ENCODE peak calls at places on chromosomes 2 and 18, in six cellular contexts. One of them, this sample, is unnamed.

GRCh38 chr18:58581265-58581664 is 47.6 kb downstream of the ALPK2 start:
- DNase-seq in fibroblast of pulmonary artery: peak
- DNase-seq in Panc1: no peak
- DNase-seq in foreskin fibroblast: peak
- DNase-seq in mesothelial cell of epicardium: no peak
- DNase-seq in BJ: peak
- DNase-seq in this sample: peak

GRCh38 chr2:42404666-42405065 is 43.6 kb upstream of the COX7A2L start:
- DNase-seq in fibroblast of pulmonary artery: no peak
- DNase-seq in BJ: no peak
- DNase-seq in mesothelial cell of epicardium: no peak
- DNase-seq in Panc1: no peak
- DNase-seq in foreskin fibroblast: no peak
- DNase-seq in this sample: no peak

GRCh38 chr2:218218409-218219185 is 1.6 kb downstream of the ARPC2 start:
- DNase-seq in Panc1: no peak
- DNase-seq in BJ: no peak
- DNase-seq in foreskin fibroblast: peak
- DNase-seq in mesothelial cell of epicardium: no peak
- DNase-seq in fibroblast of pulmonary artery: no peak
- DNase-seq in this sample: peak

GRCh38 chr2:55779459-55780421 is 86.1 kb upstream of the PNPT1 start:
- DNase-seq in foreskin fibroblast: peak
- DNase-seq in BJ: peak
- DNase-seq in Panc1: peak
- DNase-seq in mesothelial cell of epicardium: no peak
- DNase-seq in fibroblast of pulmonary artery: peak
- DNase-seq in this sample: peak

GRCh38 chr2:1632006-1632348 is 112.3 kb downstream of the PXDN start:
- DNase-seq in fibroblast of pulmonary artery: peak
- DNase-seq in Panc1: peak
- DNase-seq in foreskin fibroblast: peak
- DNase-seq in BJ: peak
- DNase-seq in mesothelial cell of epicardium: no peak
- DNase-seq in this sample: peak

GRCh38 chr2:41872646-41873045 is 175.2 kb upstream of the PKDCC start:
- DNase-seq in foreskin fibroblast: no peak
- DNase-seq in fibroblast of pulmonary artery: peak
- DNase-seq in mesothelial cell of epicardium: no peak
- DNase-seq in BJ: no peak
- DNase-seq in Panc1: no peak
- DNase-seq in this sample: no peak

GRCh38 chr18:40670991-40671390 is 1284.0 kb upstream of the PIK3C3 start:
- DNase-seq in mesothelial cell of epicardium: no peak
- DNase-seq in Panc1: no peak
- DNase-seq in fibroblast of pulmonary artery: no peak
- DNase-seq in foreskin fibroblast: no peak
- DNase-seq in BJ: no peak
- DNase-seq in this sample: no peak

GRCh38 chr2:112880081-112880531 is 30.9 kb upstream of the IL37 start:
- DNase-seq in fibroblast of pulmonary artery: peak
- DNase-seq in Panc1: no peak
- DNase-seq in mesothelial cell of epicardium: no peak
- DNase-seq in foreskin fibroblast: peak
- DNase-seq in BJ: no peak
- DNase-seq in this sample: peak

GRCh38 chr18:35376393-35376741 is 770 bp downstream of the ZNF396 start:
- DNase-seq in fibroblast of pulmonary artery: no peak
- DNase-seq in mesothelial cell of epicardium: no peak
- DNase-seq in BJ: no peak
- DNase-seq in foreskin fibroblast: no peak
- DNase-seq in Panc1: no peak
- DNase-seq in this sample: no peak

GRCh38 chr2:132489150-132489549 is 72.5 kb downstream of the GPR39 start:
- DNase-seq in BJ: no peak
- DNase-seq in mesothelial cell of epicardium: peak
- DNase-seq in fibroblast of pulmonary artery: peak
- DNase-seq in foreskin fibroblast: peak
- DNase-seq in Panc1: no peak
- DNase-seq in this sample: peak

GRCh38 chr2:9260411-9261037 is 53.9 kb downstream of the ASAP2 start:
- DNase-seq in BJ: no peak
- DNase-seq in mesothelial cell of epicardium: no peak
- DNase-seq in foreskin fibroblast: no peak
- DNase-seq in Panc1: no peak
- DNase-seq in fibroblast of pulmonary artery: peak
- DNase-seq in this sample: no peak

GRCh38 chr2:108637304-108637669 is 82.0 kb upstream of the RANBP2 start:
- DNase-seq in fibroblast of pulmonary artery: peak
- DNase-seq in foreskin fibroblast: peak
- DNase-seq in Panc1: no peak
- DNase-seq in BJ: peak
- DNase-seq in mesothelial cell of epicardium: no peak
- DNase-seq in this sample: peak

GRCh38 chr2:241014224-241014623 is 15.8 kb downstream of the SNED1 start:
- DNase-seq in BJ: no peak
- DNase-seq in foreskin fibroblast: no peak
- DNase-seq in mesothelial cell of epicardium: no peak
- DNase-seq in Panc1: no peak
- DNase-seq in fibroblast of pulmonary artery: no peak
- DNase-seq in this sample: no peak

GRCh38 chr2:10515887-10516286 is 67.8 kb upstream of the ODC1 start:
- DNase-seq in mesothelial cell of epicardium: no peak
- DNase-seq in fibroblast of pulmonary artery: no peak
- DNase-seq in Panc1: no peak
- DNase-seq in foreskin fibroblast: no peak
- DNase-seq in BJ: no peak
- DNase-seq in this sample: no peak

GRCh38 chr2:163682695-163683094 is 53.1 kb downstream of the FIGN start:
- DNase-seq in BJ: no peak
- DNase-seq in fibroblast of pulmonary artery: peak
- DNase-seq in mesothelial cell of epicardium: no peak
- DNase-seq in Panc1: no peak
- DNase-seq in foreskin fibroblast: peak
- DNase-seq in this sample: peak
- TF ChIP-seq CTCF in BJ: peak
- TF ChIP-seq CTCF in fibroblast of pulmonary artery: peak
- TF ChIP-seq CTCF in mesothelial cell of epicardium: no peak
- TF ChIP-seq CTCF in Panc1: no peak
- TF ChIP-seq CTCF in foreskin fibroblast: peak
- TF ChIP-seq CTCF in this sample: no peak

GRCh38 chr2:33215299-33215698 is 261.1 kb upstream of the RASGRP3 start:
- DNase-seq in mesothelial cell of epicardium: no peak
- DNase-seq in foreskin fibroblast: peak
- DNase-seq in Panc1: no peak
- DNase-seq in fibroblast of pulmonary artery: peak
- DNase-seq in BJ: peak
- DNase-seq in this sample: peak
- TF ChIP-seq CTCF in mesothelial cell of epicardium: no peak
- TF ChIP-seq CTCF in foreskin fibroblast: no peak
- TF ChIP-seq CTCF in Panc1: no peak
- TF ChIP-seq CTCF in fibroblast of pulmonary artery: no peak
- TF ChIP-seq CTCF in BJ: no peak
- TF ChIP-seq CTCF in this sample: no peak

GRCh38 chr2:171687287-171688128 is at the start of gene DYNC1I2:
- DNase-seq in fibroblast of pulmonary artery: peak
- DNase-seq in Panc1: peak
- DNase-seq in BJ: peak
- DNase-seq in mesothelial cell of epicardium: peak
- DNase-seq in foreskin fibroblast: peak
- DNase-seq in this sample: peak
- TF ChIP-seq CTCF in fibroblast of pulmonary artery: no peak
- TF ChIP-seq CTCF in Panc1: no peak
- TF ChIP-seq CTCF in BJ: peak
- TF ChIP-seq CTCF in mesothelial cell of epicardium: no peak
- TF ChIP-seq CTCF in foreskin fibroblast: no peak
- TF ChIP-seq CTCF in this sample: no peak

DNA sequence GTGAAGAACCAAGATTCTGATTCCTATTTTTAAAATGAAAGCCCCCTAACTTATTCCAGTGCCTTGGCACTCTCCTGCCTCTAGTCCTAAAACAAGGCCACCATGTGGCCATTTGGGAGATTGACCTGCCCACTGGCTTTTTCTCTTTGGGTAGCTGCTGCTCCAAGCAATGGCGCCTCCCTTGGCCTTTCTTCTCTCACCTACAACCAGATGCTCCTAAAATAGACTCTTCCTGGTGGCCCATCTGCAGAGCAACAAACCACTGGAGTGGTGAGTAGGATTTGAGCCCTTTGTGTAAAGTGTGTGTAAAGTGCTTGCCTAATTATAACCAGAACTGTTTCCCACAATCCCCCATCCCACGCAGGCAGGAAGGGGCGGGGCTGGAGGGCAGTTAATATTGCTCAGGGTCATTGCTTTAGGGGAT is 114.2 kb downstream of the FHOD3 start:
- DNase-seq in fibroblast of pulmonary artery: peak
- DNase-seq in mesothelial cell of epicardium: no peak
- DNase-seq in foreskin fibroblast: peak
- DNase-seq in BJ: no peak
- DNase-seq in Panc1: no peak
- DNase-seq in this sample: peak
- TF ChIP-seq CTCF in fibroblast of pulmonary artery: peak
- TF ChIP-seq CTCF in mesothelial cell of epicardium: no peak
- TF ChIP-seq CTCF in foreskin fibroblast: peak
- TF ChIP-seq CTCF in BJ: peak
- TF ChIP-seq CTCF in Panc1: peak
- TF ChIP-seq CTCF in this sample: peak

DNA sequence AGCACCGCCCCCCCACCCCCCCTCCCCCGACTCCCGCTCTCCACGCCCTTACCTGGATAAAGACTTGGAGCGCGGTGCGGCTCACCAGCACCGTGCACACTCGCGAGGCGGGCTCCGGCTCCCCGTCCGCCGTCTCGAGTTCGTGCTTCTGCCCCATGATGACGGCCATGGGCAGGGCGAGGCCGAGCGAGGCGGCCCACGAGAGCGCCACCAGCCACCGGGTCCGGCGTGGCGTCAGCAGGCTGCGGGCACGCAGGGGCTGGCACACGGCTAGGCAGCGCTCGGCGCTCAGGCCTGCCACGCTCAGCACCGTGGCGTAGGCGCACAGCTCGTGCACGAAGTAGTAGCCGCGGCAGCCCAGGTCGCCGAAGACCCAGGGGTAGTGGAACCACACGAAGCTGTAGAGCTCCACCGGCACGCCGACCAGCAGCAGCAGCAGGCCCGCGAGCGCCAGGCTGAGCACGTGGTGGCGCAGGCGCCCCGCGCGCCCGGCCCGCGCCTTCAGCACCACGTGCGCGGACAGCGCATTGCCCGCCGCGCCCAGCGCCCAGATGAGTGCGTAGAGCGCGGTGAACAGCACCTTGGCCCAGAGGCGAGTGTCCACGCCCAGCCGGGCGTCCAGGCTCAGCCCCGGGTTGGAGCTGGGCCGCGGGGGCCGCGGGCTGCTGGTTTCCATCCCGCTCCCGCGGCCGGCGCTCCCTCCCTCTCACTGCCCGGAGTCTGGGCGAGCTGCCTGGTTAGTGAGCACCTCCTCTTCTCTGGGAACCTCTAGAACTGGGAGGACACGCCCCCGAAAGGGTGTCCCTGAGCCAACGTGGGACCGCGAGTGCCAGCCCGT is at the start of gene NTSR2:
- DNase-seq in fibroblast of pulmonary artery: peak
- DNase-seq in Panc1: no peak
- DNase-seq in foreskin fibroblast: peak
- DNase-seq in BJ: no peak
- DNase-seq in mesothelial cell of epicardium: peak
- DNase-seq in this sample: no peak
- TF ChIP-seq CTCF in fibroblast of pulmonary artery: no peak
- TF ChIP-seq CTCF in Panc1: no peak
- TF ChIP-seq CTCF in foreskin fibroblast: no peak
- TF ChIP-seq CTCF in BJ: no peak
- TF ChIP-seq CTCF in mesothelial cell of epicardium: no peak
- TF ChIP-seq CTCF in this sample: no peak

DNA sequence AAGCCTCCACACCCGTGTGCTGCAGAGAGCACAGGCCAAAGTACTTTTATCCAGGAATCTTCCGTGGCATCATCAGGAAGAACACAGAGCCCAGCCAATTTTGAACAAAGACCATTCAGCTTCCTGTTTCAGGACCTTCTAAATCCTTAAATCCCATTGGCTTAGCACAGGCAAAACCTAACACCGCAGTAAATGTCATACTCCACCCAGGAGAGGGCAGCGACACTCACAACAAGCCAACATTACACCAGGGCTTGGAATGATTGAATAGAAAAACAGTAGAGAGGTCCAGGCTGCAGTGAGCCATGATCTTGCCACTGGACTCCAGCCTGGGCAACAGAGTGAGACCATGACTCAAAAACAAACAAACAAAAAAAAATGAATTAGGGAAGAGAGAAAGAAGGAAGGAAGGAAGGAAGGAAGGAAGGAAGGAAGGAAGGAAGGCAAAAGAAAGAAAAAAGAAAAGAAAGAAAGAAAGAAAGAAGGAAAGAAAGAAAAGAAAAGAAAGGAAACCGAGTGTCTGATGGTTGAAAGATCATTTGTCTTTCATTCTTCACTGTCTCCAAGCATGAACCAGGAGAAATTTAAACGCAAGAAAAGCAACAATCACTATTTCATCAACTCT is 144.6 kb upstream of the SATB2 start:
- DNase-seq in mesothelial cell of epicardium: no peak
- DNase-seq in Panc1: no peak
- DNase-seq in fibroblast of pulmonary artery: no peak
- DNase-seq in BJ: no peak
- DNase-seq in foreskin fibroblast: no peak
- DNase-seq in this sample: peak
- TF ChIP-seq CTCF in mesothelial cell of epicardium: no peak
- TF ChIP-seq CTCF in Panc1: peak
- TF ChIP-seq CTCF in fibroblast of pulmonary artery: no peak
- TF ChIP-seq CTCF in BJ: no peak
- TF ChIP-seq CTCF in foreskin fibroblast: no peak
- TF ChIP-seq CTCF in this sample: no peak

DNA sequence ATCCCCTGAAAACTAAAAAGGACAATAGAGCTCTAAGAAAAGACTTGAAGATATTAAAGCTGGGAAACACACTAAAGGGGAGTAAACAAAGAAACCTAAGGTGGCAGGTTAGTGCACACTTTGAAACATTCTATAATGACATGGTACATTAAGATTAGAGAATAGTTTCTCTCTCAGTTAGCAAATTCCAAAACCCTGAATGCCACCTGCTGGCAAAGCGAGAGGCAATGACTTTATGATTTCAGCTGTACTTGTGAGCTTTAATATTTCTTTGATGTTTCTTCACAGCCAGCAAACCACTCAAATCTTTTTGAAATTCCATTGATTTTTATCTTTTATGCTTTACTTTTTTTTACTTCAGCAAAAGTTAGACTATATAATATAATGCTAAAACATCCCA is 86.3 kb downstream of the LRP2 start:
- DNase-seq in fibroblast of pulmonary artery: peak
- DNase-seq in BJ: no peak
- DNase-seq in foreskin fibroblast: peak
- DNase-seq in mesothelial cell of epicardium: no peak
- DNase-seq in Panc1: no peak
- DNase-seq in this sample: peak
- TF ChIP-seq CTCF in fibroblast of pulmonary artery: peak
- TF ChIP-seq CTCF in BJ: no peak
- TF ChIP-seq CTCF in foreskin fibroblast: no peak
- TF ChIP-seq CTCF in mesothelial cell of epicardium: no peak
- TF ChIP-seq CTCF in Panc1: peak
- TF ChIP-seq CTCF in this sample: peak

GRCh38 chr2:120885311-120885710 is 149.6 kb downstream of the GLI2 start:
- DNase-seq in mesothelial cell of epicardium: no peak
- DNase-seq in Panc1: no peak
- DNase-seq in BJ: no peak
- DNase-seq in foreskin fibroblast: no peak
- DNase-seq in fibroblast of pulmonary artery: no peak
- DNase-seq in this sample: no peak
- TF ChIP-seq CTCF in mesothelial cell of epicardium: no peak
- TF ChIP-seq CTCF in Panc1: no peak
- TF ChIP-seq CTCF in BJ: no peak
- TF ChIP-seq CTCF in foreskin fibroblast: no peak
- TF ChIP-seq CTCF in fibroblast of pulmonary artery: no peak
- TF ChIP-seq CTCF in this sample: no peak

This sample was measured in MCF 10A.